ENCODE peak calls at places on chromosome 21, in four cellular contexts. F is HEK293T, Z is HepG2, M is K562. S is an unnamed sample.

GRCh38 chr21:34974162-34974981 is 74.7 kb downstream of the RUNX1 start:
- DNase-seq in F (no peak), Z (peak), M (no peak), S (peak)

GRCh38 chr21:34988139-34988538 is 61.0 kb downstream of the RUNX1 start:
- DNase-seq in F (no peak), Z (no peak), M (no peak), S (no peak)

GRCh38 chr21:26055841-26056264 is 114.7 kb downstream of the APP start:
- DNase-seq in F (no peak), Z (no peak), M (no peak), S (no peak)

GRCh38 chr21:34845521-34846213 is 176.9 kb downstream of the CLIC6 start:
- DNase-seq in F (no peak), Z (no peak), M (no peak), S (peak)

GRCh38 chr21:35476616-35477395 is 427.7 kb upstream of the RUNX1 start:
- DNase-seq in F (no peak), Z (no peak), M (no peak), S (no peak)

GRCh38 chr21:46597896-46598343 is 7.0 kb downstream of the S100B start:
- DNase-seq in F (no peak), Z (no peak), M (peak), S (no peak)

GRCh38 chr21:25563399-25564116 is 43.7 kb downstream of the MRPL39 start:
- DNase-seq in F (no peak), Z (no peak), M (no peak), S (peak)

GRCh38 chr21:18522181-18522771 is 118.7 kb upstream of the TMPRSS15 start:
- DNase-seq in F (no peak), Z (no peak), M (no peak), S (no peak)

GRCh38 chr21:23401278-23401677 is 2206.0 kb downstream of the MRPL39 start:
- DNase-seq in F (peak), Z (no peak), M (peak), S (no peak)

GRCh38 chr21:34981793-34982192 is 67.3 kb downstream of the RUNX1 start:
- DNase-seq in F (no peak), Z (no peak), M (no peak), S (no peak)

GRCh38 chr21:46084709-46085108 is 13.2 kb upstream of the COL6A2 start:
- DNase-seq in F (no peak), Z (no peak), M (no peak), S (no peak)

GRCh38 chr21:14560139-14560538 is 14.0 kb upstream of the SAMSN1 start:
- DNase-seq in F (no peak), Z (no peak), M (no peak), S (no peak)

GRCh38 chr21:34992736-34993135 is 56.4 kb downstream of the RUNX1 start:
- DNase-seq in F (no peak), Z (no peak), M (no peak), S (no peak)

GRCh38 chr21:35102488-35103407 is 53.6 kb upstream of the RUNX1 start:
- DNase-seq in F (no peak), Z (peak), M (peak), S (no peak)

GRCh38 chr21:36385909-36386642 is 884 bp downstream of the CHAF1B start:
- DNase-seq in F (no peak), Z (no peak), M (no peak), S (no peak)

GRCh38 chr21:35438643-35439404 is 389.7 kb upstream of the RUNX1 start:
- DNase-seq in F (no peak), Z (no peak), M (no peak), S (peak)

GRCh38 chr21:42542196-42542595 is 28.5 kb downstream of the SLC37A1 start:
- DNase-seq in F (no peak), Z (no peak), M (no peak), S (no peak)

GRCh38 chr21:36769051-36769867 is 70.3 kb downstream of the SIM2 start:
- DNase-seq in F (no peak), Z (no peak), M (no peak), S (no peak)

GRCh38 chr21:15065381-15066230 is 806 bp upstream of the NRIP1 start:
- DNase-seq in F (peak), Z (peak), M (peak), S (no peak)

GRCh38 chr21:26800455-26801454 is 44.5 kb downstream of the ADAMTS1 start:
- DNase-seq in F (no peak), Z (no peak), M (no peak), S (no peak)

GRCh38 chr21:26844258-26845065 is 747 bp downstream of the ADAMTS1 start:
- DNase-seq in F (peak), Z (no peak), M (no peak), S (no peak)

GRCh38 chr21:42476493-42477342 is 19.3 kb downstream of the RSPH1 start:
- DNase-seq in F (no peak), Z (no peak), M (no peak), S (no peak)

GRCh38 chr21:15034126-15034848 is 30.5 kb downstream of the NRIP1 start:
- DNase-seq in F (no peak), Z (no peak), M (no peak), S (no peak)

GRCh38 chr21:15852146-15852545 is 122.4 kb downstream of the USP25 start:
- DNase-seq in F (no peak), Z (no peak), M (no peak), S (no peak)

GRCh38 chr21:16775056-16775455 is 737.8 kb upstream of the CXADR start:
- DNase-seq in F (no peak), Z (no peak), M (no peak), S (no peak)

GRCh38 chr21:26147535-26147934 is 23.0 kb downstream of the APP start:
- DNase-seq in F (no peak), Z (no peak), M (no peak), S (no peak)

DNA sequence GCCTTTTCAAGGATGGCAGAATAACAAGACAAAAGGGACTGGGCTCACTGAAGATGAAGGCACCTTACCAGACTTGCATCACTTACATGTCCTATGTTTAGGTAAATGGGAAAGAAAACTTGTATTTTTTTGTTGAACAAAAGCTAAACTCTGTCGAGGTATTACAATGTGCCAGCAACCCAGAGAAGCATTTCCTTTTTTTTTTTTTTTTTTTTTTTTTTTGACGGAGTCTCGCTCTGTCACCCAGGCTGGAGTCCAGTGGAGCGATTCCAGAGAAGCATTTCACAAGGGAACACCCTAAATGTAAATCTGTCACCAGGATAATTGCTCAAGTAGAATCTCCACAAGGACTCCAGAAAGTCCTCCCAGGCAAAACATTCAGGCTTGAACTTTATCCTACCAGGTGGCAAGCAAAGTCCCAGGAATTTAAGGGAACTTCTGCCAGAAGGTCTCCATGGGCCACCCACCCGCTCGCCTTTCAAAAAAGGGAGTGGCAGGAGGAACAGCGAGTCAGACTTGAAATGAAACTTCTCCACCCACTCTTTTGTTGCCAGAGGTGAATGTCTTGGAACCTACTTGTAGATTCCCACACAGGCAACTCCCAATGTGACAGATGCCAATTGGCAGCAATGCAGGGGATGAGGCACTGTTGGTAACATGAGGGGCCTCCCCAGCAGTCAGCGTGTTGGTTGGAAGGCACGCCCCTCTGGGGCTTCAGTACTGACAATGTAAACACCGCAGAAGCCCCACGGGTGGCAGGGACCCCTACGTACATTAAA is 125.0 kb downstream of the TIAM1 start:
- DNase-seq in F (no peak), Z (no peak), M (no peak), S (no peak)
- TF ChIP-seq FOXK2 in F (no peak), Z (no peak), M (no peak), S (no peak)

DNA sequence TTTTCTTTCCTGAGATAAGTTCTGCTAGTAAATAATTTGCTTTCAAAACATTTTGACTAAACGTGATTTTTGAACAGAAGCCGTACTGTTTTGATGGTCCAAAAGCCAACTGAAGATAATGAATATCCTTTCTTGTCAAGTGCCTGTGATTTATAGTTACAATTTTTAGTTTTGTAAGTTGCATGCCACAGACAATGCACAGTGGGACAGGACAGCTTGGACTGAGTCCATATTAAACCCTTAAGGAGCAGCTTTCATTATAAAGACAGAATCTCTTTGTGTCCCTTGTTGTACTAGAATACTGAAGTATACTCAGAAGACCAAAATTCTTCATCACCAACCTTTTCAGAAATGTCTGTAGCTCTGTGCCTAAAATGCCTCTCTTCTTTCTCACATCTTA is 92.2 kb downstream of the LTN1 start:
- DNase-seq in F (no peak), Z (no peak), M (no peak), S (no peak)
- TF ChIP-seq FOXK2 in F (no peak), Z (no peak), M (no peak), S (no peak)

GRCh38 chr21:38267136-38267535 is 10.3 kb downstream of the KCNJ15 start:
- DNase-seq in F (no peak), Z (no peak), M (no peak), S (no peak)

GRCh38 chr21:38267991-38268858 is 11.4 kb downstream of the KCNJ15 start:
- DNase-seq in F (no peak), Z (no peak), M (no peak), S (peak)

GRCh38 chr21:38272215-38272614 is 15.4 kb downstream of the KCNJ15 start:
- DNase-seq in F (no peak), Z (no peak), M (no peak), S (no peak)

GRCh38 chr21:38268859-38269566 is 12.2 kb downstream of the KCNJ15 start:
- DNase-seq in F (no peak), Z (no peak), M (no peak), S (no peak)

GRCh38 chr21:38269567-38269917 is 12.8 kb downstream of the KCNJ15 start:
- DNase-seq in F (no peak), Z (no peak), M (no peak), S (peak)
- TF ChIP-seq FOXK2 in F (no peak), Z (no peak), M (no peak), S (no peak)

GRCh38 chr21:43611598-43612369 is 47.5 kb downstream of the HSF2BP start:
- DNase-seq in F (peak), Z (peak), M (peak), S (no peak)
- TF ChIP-seq FOXK2 in F (no peak), Z (no peak), M (peak), S (no peak)

DNA sequence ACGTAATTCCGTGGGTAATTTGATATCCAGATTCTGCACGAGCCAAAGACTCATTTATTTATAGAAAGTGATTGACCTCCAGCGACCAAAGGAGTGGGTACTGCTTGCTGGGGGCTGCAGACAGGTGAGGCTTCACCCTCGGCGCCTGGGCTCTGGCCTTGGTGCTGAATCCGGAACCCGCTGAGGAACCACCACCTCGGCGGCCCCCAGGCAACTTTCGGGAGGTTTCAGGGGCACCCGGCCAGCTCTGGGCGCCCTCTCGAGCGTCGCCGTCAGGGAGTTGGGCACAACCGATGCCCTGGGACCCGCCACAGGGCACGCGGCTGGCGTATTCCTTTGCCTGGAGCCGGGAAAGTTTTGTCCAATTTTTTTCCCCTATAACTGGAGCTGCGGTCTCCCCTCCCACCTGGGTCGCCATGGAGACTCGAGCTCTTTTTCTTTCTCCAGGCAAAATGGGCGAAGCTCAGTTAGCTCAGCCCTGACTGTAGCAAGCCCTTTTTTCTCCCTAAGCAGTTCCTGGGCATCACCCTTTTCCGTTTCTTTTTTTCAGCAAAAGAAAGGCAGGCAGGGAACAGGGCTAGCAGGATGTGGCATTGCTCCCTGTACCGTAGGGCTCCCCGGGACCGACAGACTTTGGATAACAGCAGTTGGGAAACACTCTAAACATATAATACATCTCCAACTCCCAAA is 1.9 kb downstream of the KCNJ6 start:
- DNase-seq in F (peak), Z (no peak), M (peak), S (no peak)
- TF ChIP-seq FOXK2 in F (no peak), Z (no peak), M (no peak), S (no peak)

GRCh38 chr21:32578107-32578691 is 7.1 kb downstream of the TCP10L start:
- DNase-seq in F (peak), Z (no peak), M (peak), S (no peak)
- TF ChIP-seq FOXK2 in F (no peak), Z (no peak), M (no peak), S (no peak)

DNA sequence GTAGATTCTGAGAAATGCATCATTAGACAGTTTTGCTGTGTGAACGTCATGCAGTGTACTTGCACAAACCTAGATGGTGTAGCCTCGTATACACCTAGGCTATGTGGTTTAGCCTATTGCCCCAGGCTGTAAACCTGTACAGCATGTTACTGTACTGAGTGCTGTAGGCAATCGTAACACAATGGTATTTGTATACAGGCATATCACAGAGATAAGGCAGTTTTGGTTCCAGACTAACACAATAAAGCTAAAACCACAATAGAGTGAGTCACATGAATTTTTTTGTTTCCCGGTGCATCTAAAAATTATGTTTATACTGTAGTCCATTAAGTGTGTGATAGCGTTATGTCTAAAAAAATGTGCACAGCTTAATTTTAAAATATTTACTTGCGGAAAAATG is 6.9 kb downstream of the IL10RB start:
- DNase-seq in F (no peak), Z (no peak), M (no peak), S (no peak)
- TF ChIP-seq FOXK2 in F (no peak), Z (no peak), M (no peak), S (no peak)

GRCh38 chr21:45041351-45041805 is 33.0 kb upstream of the ADARB1 start:
- DNase-seq in F (no peak), Z (no peak), M (no peak), S (no peak)

GRCh38 chr21:45042664-45043161 is 31.7 kb upstream of the ADARB1 start:
- DNase-seq in F (no peak), Z (no peak), M (no peak), S (no peak)

GRCh38 chr21:45041984-45042663 is 32.3 kb upstream of the ADARB1 start:
- DNase-seq in F (no peak), Z (no peak), M (no peak), S (no peak)

GRCh38 chr21:45045481-45045880 is 28.9 kb upstream of the ADARB1 start:
- DNase-seq in F (no peak), Z (no peak), M (no peak), S (no peak)

DNA sequence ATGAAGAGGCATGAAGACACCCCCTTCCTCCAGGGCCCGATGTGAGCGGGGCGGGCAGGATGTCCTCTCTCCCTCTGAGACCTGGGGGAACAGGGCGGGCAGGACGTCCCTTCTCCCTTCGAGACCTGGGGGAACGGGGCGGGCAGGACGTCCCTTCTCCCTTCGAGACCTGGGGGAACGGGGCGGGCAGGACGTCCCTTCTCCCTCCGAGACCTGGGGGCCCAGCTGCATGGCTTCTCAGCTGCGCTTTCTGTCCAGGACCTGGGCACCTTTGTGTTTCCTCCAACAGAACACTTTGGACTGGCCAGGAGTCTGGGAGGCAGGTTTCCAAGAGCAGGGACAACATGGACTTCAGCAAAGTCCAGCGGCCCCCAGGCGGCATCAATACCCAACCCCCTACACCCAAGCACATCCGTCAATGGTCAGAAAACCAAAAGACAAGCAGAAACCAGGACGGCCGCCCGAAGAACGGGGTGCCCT is 30.8 kb upstream of the ADARB1 start:
- DNase-seq in F (no peak), Z (no peak), M (no peak), S (no peak)
- TF ChIP-seq FOXK2 in F (no peak), Z (no peak), M (no peak), S (no peak)

DNA sequence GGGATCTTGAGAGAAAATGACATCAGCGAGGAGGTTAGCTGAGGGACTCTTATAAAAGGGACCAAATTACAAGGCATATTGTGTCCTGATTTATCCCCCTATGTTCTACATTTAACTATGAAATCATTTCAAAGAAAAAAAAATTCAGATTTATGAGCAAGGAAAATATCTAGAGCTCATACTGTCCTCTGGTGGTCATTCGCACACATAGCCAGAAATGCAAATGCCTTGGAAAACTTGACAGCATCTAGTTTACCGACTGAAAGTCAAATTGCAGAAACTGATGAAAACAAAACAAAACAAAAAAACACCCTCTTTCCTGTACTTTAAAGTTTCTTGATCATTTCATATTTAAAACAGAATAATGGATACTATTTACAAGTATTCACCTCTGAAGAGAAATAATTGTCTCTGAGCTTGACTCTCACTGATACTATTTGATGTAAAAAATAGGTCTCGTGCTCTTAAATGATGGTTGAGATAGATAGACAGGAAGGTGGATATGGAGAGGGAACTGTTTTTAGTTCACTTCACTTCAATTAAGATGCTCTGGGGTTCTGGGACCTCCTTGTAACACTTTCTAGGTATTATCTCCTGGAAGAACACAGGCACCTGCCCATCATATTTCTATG is 253.8 kb downstream of the PCP4 start:
- DNase-seq in F (no peak), Z (peak), M (peak), S (no peak)
- TF ChIP-seq FOXK2 in F (no peak), Z (no peak), M (no peak), S (no peak)

S was measured in GM12878.